ENCODE peak calls at places on chromosomes 3 and 15, in seven cellular contexts. N is HCT116, R is K562, T is tibial nerve, Z is ovary, J is sigmoid colon, Y is endothelial cell of umbilical vein. D is an unnamed sample.

GRCh38 chr15:51874751-51875644 is 45.5 kb downstream of the TMOD3 start:
- DNase-seq in N (peak; percentile 89), R (peak; percentile 44), J (peak; percentile 67), Z (no peak), Y (peak; percentile 92), T (peak; percentile 58), D (no peak)

GRCh38 chr3:117243657-117244056 is 534.1 kb downstream of the TUSC7 start:
- DNase-seq in Y (no peak), J (no peak), Z (no peak), T (no peak), N (no peak), R (no peak), D (no peak)

GRCh38 chr15:65245096-65245849 is 34.0 kb upstream of the CILP start:
- DNase-seq in Z (peak; percentile 66), J (peak; percentile 93), N (no peak), T (no peak), Y (no peak), R (no peak), D (peak; percentile 80)

GRCh38 chr3:71504250-71505036 is 79.1 kb downstream of the FOXP1 start:
- DNase-seq in R (peak; percentile 58), Y (peak; percentile 65), J (no peak), Z (no peak), N (peak; percentile 15), T (no peak), D (no peak)

GRCh38 chr3:193040836-193041672 is 123.4 kb upstream of the MB21D2 start:
- DNase-seq in Y (peak; percentile 43), J (no peak), Z (no peak), T (peak; percentile 5), R (peak; percentile 12), N (peak; percentile 50), D (no peak)

GRCh38 chr3:150968341-150968740 is 4.2 kb downstream of the CLRN1 start:
- DNase-seq in T (no peak), J (no peak), R (no peak), Y (no peak), N (no peak), Z (no peak), D (no peak)

GRCh38 chr3:130963878-130964277 is 62.7 kb downstream of the ASTE1 start:
- DNase-seq in R (no peak), J (no peak), Z (no peak), Y (peak; percentile 57), N (peak; percentile 73), T (no peak), D (no peak)

GRCh38 chr3:11391930-11392688 is 119.9 kb downstream of the ATG7 start:
- DNase-seq in Z (no peak), T (no peak), N (no peak), R (no peak), Y (peak; percentile 42), J (no peak), D (no peak)

GRCh38 chr3:134459506-134460041 is 26.2 kb downstream of the ANAPC13 start:
- DNase-seq in N (no peak), Z (no peak), Y (no peak), J (no peak), T (peak; percentile 3), R (no peak), D (no peak)

GRCh38 chr3:47394140-47394855 is 13.5 kb downstream of the PTPN23 start:
- DNase-seq in Z (no peak), T (no peak), R (no peak), Y (peak; percentile 83), J (no peak), N (no peak), D (no peak)

GRCh38 chr15:78396976-78397375 is 41.0 kb upstream of the IREB2 start:
- DNase-seq in R (peak; percentile 51), Z (peak; percentile 13), T (peak; percentile 30), N (no peak), J (peak; percentile 87), Y (no peak), D (peak; percentile 54)

GRCh38 chr3:194176274-194176991 is 40.5 kb downstream of the HES1 start:
- DNase-seq in N (no peak), R (no peak), J (no peak), Z (no peak), Y (peak; percentile 28), T (no peak), D (no peak)

GRCh38 chr15:96325579-96326331 is 4.7 kb upstream of the NR2F2 start:
- DNase-seq in Y (peak; percentile 75), N (no peak), Z (peak; percentile 18), T (peak; percentile 29), J (no peak), R (no peak), D (no peak)

GRCh38 chr15:34650177-34650576 is 66.7 kb upstream of the GOLGA8B start:
- DNase-seq in Y (no peak), R (no peak), T (no peak), N (no peak), J (no peak), Z (no peak), D (no peak)

GRCh38 chr15:83694030-83694429 is 40.1 kb downstream of the ADAMTSL3 start:
- DNase-seq in R (no peak), N (no peak), Y (no peak), J (no peak), T (no peak), Z (no peak), D (no peak)

GRCh38 chr3:24351779-24352469 is 142.7 kb downstream of the THRB start:
- DNase-seq in Y (peak; percentile 90), Z (peak; percentile 67), R (peak; percentile 83), T (peak; percentile 83), N (no peak), J (peak; percentile 77), D (no peak)

GRCh38 chr3:107284570-107284969 is 92.7 kb upstream of the CCDC54 start:
- DNase-seq in T (no peak), Z (no peak), R (no peak), N (no peak), Y (no peak), J (no peak), D (no peak)

GRCh38 chr3:115554496-115554826 is 68.8 kb upstream of the GAP43 start:
- DNase-seq in R (no peak), T (no peak), N (no peak), Z (no peak), J (no peak), Y (no peak), D (no peak)

GRCh38 chr3:183266454-183266853 is 13.4 kb downstream of the B3GNT5 start:
- DNase-seq in R (no peak), N (no peak), Y (no peak), J (no peak), Z (no peak), T (no peak), D (no peak)

GRCh38 chr3:183264249-183264648 is 11.2 kb downstream of the B3GNT5 start:
- DNase-seq in Y (no peak), R (no peak), N (no peak), J (no peak), T (no peak), Z (no peak), D (no peak)

GRCh38 chr3:183265713-183266417 is 12.8 kb downstream of the B3GNT5 start:
- DNase-seq in Y (peak; percentile 83), Z (no peak), T (no peak), J (no peak), R (no peak), N (peak; percentile 81), D (no peak)

GRCh38 chr3:183267140-183267539 is 14.1 kb downstream of the B3GNT5 start:
- DNase-seq in Y (no peak), N (no peak), Z (no peak), T (no peak), J (no peak), R (no peak), D (no peak)

DNA sequence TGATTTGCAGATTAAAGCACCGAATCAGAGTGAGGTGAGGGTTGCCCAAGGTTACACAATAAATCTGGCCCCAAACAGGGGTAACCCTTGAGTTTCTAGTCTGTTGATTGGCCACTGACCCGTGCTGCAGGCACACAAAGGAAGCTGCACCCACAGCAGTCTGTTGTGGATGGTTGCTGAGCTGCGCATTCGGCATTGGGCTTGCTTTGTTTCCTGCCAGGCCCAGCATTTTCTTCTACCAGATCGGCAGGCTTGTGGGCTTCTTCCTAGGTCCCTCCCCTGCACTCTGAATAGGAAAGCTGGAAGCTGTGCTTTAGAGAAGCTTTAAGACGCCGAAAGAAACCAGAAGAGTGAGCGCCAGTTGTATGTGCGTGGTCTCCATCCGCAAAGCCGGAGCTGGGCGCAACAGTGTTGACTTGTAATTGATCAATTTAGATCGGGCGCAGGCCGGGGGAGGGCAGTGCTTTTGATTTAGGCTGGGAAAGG is 12.1 kb downstream of the B3GNT5 start:
- DNase-seq in R (no peak), T (no peak), N (no peak), Y (no peak), Z (peak; percentile 19), J (peak; percentile 68), D (peak; percentile 48)
- H3K4me3 ChIP-seq in R (no peak overlapping the region), T (peak overlapping the region; percentile 15), N (no peak overlapping the region), Y (no peak overlapping the region), Z (no peak overlapping the region), J (no peak overlapping the region), D (peak overlapping the region; percentile 40)

DNA sequence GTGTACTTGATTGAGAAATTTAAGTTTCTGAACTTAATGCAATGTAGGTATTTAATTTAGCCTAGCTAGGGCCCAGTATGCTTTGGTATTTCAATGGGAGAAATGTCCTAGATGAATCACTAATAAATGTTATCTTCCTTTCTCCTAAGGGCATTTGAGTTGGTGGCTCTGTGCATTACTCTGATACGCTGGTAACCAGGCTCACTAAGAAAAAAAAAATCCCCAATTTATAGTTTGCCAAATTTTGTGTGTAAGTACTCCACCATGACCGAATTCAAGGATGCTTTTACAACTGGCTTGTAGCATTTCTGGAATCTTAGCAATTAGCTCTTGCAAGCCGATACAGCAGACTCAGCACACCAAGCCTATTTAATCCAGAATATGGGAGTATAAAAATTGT is 94.6 kb upstream of the LPP start:
- DNase-seq in N (no peak), Z (no peak), R (no peak), T (no peak), Y (no peak), J (no peak), D (no peak)
- TF ChIP-seq POLR2A in N (no peak), Z (no peak), R (no peak), T (no peak), Y (no peak), J (no peak), D (no peak)

GRCh38 chr3:152671998-152672649 is 162.8 kb upstream of the P2RY1 start:
- DNase-seq in Z (no peak), Y (peak; percentile 47), N (no peak), T (no peak), R (no peak), J (no peak), D (no peak)
- H3K4me3 ChIP-seq in Z (no peak overlapping the region), Y (no peak overlapping the region), N (no peak overlapping the region), T (no peak overlapping the region), R (no peak overlapping the region), J (no peak overlapping the region), D (no peak overlapping the region)

GRCh38 chr3:59605944-59606534 is 556.2 kb upstream of the CFAP20DC start:
- DNase-seq in N (no peak), Z (no peak), J (no peak), Y (no peak), T (no peak), R (no peak), D (no peak)

GRCh38 chr3:59605318-59605717 is 555.5 kb upstream of the CFAP20DC start:
- DNase-seq in Z (no peak), Y (no peak), N (no peak), J (no peak), T (no peak), R (no peak), D (no peak)

GRCh38 chr3:59607628-59608027 is 557.8 kb upstream of the CFAP20DC start:
- DNase-seq in R (peak; percentile 3), J (no peak), N (peak; percentile 3), Y (no peak), T (no peak), Z (no peak), D (no peak)

GRCh38 chr3:59608356-59608755 is 558.5 kb upstream of the CFAP20DC start:
- DNase-seq in J (no peak), Y (no peak), Z (no peak), R (no peak), N (no peak), T (no peak), D (no peak)

GRCh38 chr3:59606638-59607262 is 556.9 kb upstream of the CFAP20DC start:
- DNase-seq in J (no peak), N (no peak), Z (no peak), R (no peak), Y (no peak), T (no peak), D (no peak)
- TF ChIP-seq POLR2A in J (no peak), N (no peak), Z (no peak), R (no peak), Y (no peak), T (no peak), D (no peak)